ENCODE peak calls at places on chromosomes 11 and 22, in ten cellular contexts. Q is spleen; N is effector memory CD4-positive, alpha-beta T cell; K is SK-N-SH; H is CD8-positive, alpha-beta memory T cell; D is fibroblast of lung; A is neural progenitor cell; R is thoracic aorta; W is brain microvascular endothelial cell; X is pancreas. Z is an unnamed sample.

GRCh38 chr11:10139656-10140055 is 154.4 kb downstream of the SBF2 start:
- DNase-seq in A (no peak), N (no peak), Q (no peak), R (no peak), W (peak; percentile 79), K (no peak), H (no peak), D (peak; percentile 41), X (no peak), Z (no peak)

GRCh38 chr11:43922974-43923326 is 19.5 kb upstream of the C11orf96 start:
- DNase-seq in K (no peak), R (no peak), N (no peak), H (no peak), W (no peak), X (no peak), A (no peak), Q (no peak), D (no peak), Z (no peak)

GRCh38 chr11:61854966-61855714 is 27.0 kb downstream of the FADS2 start:
- DNase-seq in H (no peak), D (no peak), K (no peak), Q (peak; percentile 65), W (no peak), X (no peak), N (no peak), R (no peak), A (no peak), Z (no peak)

GRCh38 chr22:46815896-46816721 is 53.7 kb downstream of the TBC1D22A start:
- DNase-seq in X (no peak), H (no peak), Q (peak; percentile 45), A (no peak), R (no peak), K (no peak), W (no peak), D (peak; percentile 60), N (no peak), Z (no peak)

GRCh38 chr22:36954251-36955014 is 41.0 kb downstream of the CSF2RB start:
- DNase-seq in W (no peak), A (no peak), X (no peak), R (no peak), K (no peak), D (no peak), H (no peak), N (no peak), Q (no peak), Z (no peak)

GRCh38 chr22:44523981-44524759 is 26.1 kb upstream of the RTL6 start:
- DNase-seq in N (no peak), R (no peak), Q (no peak), X (no peak), D (peak; percentile 94), A (no peak), K (no peak), H (no peak), W (peak; percentile 93), Z (peak; percentile 25)

GRCh38 chr11:61911124-61911700 is 6.2 kb downstream of the RAB3IL1 start:
- DNase-seq in N (no peak), Q (peak; percentile 38), H (no peak), D (no peak), K (peak; percentile 17), X (no peak), A (no peak), R (no peak), W (no peak), Z (peak; percentile 46)

GRCh38 chr11:127492025-127492424 is 491.5 kb upstream of the KIRREL3 start:
- DNase-seq in H (no peak), Q (no peak), N (no peak), W (no peak), D (peak; percentile 1), K (no peak), X (no peak), R (no peak), A (no peak), Z (no peak)

GRCh38 chr11:21007297-21007696 is 337.9 kb downstream of the NELL1 start:
- DNase-seq in K (no peak), W (no peak), H (no peak), A (no peak), N (no peak), Q (no peak), X (no peak), R (no peak), D (no peak), Z (no peak)

DNA sequence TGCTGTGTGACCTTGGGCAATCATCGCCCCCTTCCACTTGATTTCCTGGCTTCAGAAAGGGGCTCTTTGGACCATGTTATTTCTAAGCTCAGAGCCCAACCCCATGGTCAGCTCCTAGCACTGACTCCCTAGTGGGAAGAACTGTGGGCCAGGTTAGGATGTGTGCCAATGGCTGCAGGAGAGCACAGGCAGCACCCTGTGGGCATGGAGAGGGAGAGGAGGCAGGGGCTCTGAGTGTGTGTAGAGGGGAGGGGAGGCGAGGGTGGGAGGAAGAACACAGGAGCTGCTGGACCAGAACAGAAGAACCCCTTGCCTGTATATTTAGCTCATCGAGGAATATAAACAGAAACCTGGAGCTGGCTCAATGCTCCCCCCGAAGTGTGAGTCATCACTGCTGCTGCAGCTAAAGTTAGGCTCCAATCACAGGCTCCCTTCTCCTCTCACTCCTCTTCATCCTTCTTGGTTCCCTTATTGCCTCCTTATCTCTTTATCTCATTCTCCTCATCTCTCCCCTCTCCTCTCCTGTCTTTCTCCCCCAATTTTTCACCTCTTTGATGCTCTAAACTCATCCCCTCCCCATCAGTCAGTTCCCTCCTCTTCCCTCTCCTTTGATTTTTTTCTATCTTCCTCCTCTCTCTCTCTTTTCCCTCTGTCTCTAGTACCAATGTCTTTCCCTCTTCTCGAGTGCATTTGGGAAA is 14.5 kb upstream of the RPS19BP1 start:
- DNase-seq in X (no peak), N (no peak), H (no peak), K (no peak), A (no peak), Q (no peak), R (no peak), W (peak; percentile 57), D (peak; percentile 59), Z (no peak)
- H3K27ac ChIP-seq in X (no peak overlapping the region), N (no peak overlapping the region), H (no peak overlapping the region), K (no peak overlapping the region), A (no peak overlapping the region), Q (no peak overlapping the region), R (no peak overlapping the region), W (no peak overlapping the region), D (no peak overlapping the region), Z (no peak overlapping the region)

GRCh38 chr22:28658448-28658847 is 21.2 kb downstream of the TTC28 start:
- DNase-seq in K (no peak), D (no peak), W (no peak), H (no peak), X (no peak), A (no peak), R (no peak), Q (no peak), N (no peak), Z (no peak)
- H3K27me3 ChIP-seq in K (no peaks in the 10 kb centered on the region), D (no peaks in the 10 kb centered on the region), W (no peaks in the 10 kb centered on the region), H (peaks cover 8% of the 10 kb centered on the region), X (no peaks in the 10 kb centered on the region), A (no peaks in the 10 kb centered on the region), R (no peaks in the 10 kb centered on the region), Q (peaks cover 19% of the 10 kb centered on the region), N (no peaks in the 10 kb centered on the region), Z (no peaks in the 10 kb centered on the region)

DNA sequence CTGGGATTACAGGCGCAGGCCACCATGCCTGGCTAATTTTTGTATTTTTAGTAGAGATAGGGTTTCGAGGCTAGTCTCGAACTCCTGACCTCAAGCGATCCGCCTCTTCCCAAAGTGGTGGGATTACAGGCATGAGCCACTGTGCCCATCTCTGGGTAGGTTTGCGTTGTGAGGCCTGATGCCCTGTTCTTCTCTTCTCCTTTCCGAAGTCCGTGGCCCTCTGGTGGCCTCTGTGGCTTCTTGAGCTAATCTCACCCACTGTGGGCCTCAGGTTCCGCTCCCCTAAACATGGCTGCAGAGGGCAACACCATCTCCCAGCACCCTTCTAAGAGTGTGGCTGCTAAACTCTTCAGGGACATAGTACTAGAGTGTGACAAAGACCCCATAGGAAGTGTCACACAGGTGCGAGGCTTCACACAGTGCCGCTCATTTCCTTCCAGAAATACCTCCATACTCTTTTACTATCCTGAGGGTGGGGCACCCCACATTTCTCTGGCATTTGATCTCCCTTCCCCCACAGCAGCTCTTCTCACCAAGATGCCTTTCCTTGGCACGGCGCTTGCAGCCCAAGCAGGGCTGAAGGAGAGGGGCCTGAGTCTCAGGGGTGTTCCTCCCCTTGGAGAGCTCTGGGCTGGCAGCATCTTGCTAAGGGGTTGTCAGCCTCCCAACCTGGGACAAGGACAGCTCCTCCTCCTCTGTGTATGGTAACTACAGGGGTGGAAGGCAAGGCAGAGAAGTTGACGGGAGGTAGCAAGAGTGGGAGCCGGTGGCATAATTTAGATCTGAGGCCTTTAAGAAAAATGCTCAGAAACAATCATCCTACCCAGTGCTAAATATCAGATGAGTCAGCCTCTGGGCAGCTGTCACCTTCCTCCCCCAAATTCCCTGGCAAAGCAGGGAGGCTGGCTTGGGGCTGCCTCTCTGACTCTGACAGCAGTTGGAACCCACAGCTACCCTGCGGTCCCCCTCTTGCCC is 6.1 kb downstream of the THY1 start:
- DNase-seq in W (no peak), N (no peak), Q (no peak), D (peak; percentile 46), R (no peak), A (no peak), H (no peak), K (no peak), X (no peak), Z (no peak)
- H3K27ac ChIP-seq in W (no peak overlapping the region), N (no peak overlapping the region), Q (no peak overlapping the region), D (peak overlapping the region; percentile 84), R (peak overlapping the region; percentile 80), A (no peak overlapping the region), H (no peak overlapping the region), K (peak overlapping the region; percentile 56), X (no peak overlapping the region), Z (peak overlapping the region; percentile 72)

GRCh38 chr11:35602160-35602793 is 16.0 kb upstream of the FJX1 start:
- DNase-seq in X (no peak), H (no peak), A (no peak), R (no peak), K (no peak), D (no peak), Q (no peak), N (no peak), W (no peak), Z (no peak)

GRCh38 chr11:35598254-35599125 is 19.8 kb upstream of the FJX1 start:
- DNase-seq in R (no peak), K (no peak), Q (no peak), D (no peak), N (no peak), H (no peak), W (no peak), A (no peak), X (no peak), Z (no peak)

GRCh38 chr11:35602979-35603378 is 15.3 kb upstream of the FJX1 start:
- DNase-seq in K (no peak), N (no peak), W (no peak), Q (no peak), D (no peak), R (no peak), H (no peak), X (no peak), A (no peak), Z (no peak)

GRCh38 chr11:35605691-35606090 is 12.6 kb upstream of the FJX1 start:
- DNase-seq in X (no peak), R (no peak), W (no peak), H (no peak), N (no peak), Q (no peak), K (no peak), A (peak; percentile 23), D (peak; percentile 59), Z (no peak)

DNA sequence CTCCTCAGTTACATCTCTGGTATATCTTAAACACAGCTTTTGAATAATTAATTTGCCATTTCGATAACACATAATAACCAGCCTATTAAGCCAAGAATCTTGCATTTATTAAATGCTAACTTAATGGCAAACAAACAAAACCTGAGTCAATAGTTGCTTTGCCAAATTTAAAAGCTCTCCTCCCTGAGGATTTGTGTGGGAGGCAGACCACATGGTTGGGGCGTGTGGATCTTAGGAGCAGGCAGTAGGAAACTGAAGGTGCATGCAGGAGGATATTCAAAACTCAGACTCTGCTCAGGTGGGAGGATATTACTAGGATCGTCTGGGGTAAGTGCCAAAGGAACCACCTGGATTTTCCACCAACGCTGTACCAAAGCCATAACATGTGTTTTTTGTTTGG is 17.8 kb upstream of the FJX1 start:
- DNase-seq in X (no peak), D (no peak), K (no peak), W (no peak), Q (no peak), R (no peak), N (no peak), H (no peak), A (no peak), Z (no peak)
- H3K27me3 ChIP-seq in X (no peaks in the 10 kb centered on the region), D (no peaks in the 10 kb centered on the region), K (no peaks in the 10 kb centered on the region), W (no peaks in the 10 kb centered on the region), Q (peaks cover 42% of the 10 kb centered on the region), R (no peaks in the 10 kb centered on the region), N (peaks cover 4% of the 10 kb centered on the region), H (no peaks in the 10 kb centered on the region), A (no peaks in the 10 kb centered on the region), Z (no peaks in the 10 kb centered on the region)